ENCODE peak calls at places on chromosome 21, in four cellular contexts. D, I, J and P are unnamed samples.

GRCh38 chr21:37658994-37659458 is 257.2 kb downstream of the KCNJ6 start:
- DNase-seq in D (peak), I (peak), J (no peak), P (peak)

GRCh38 chr21:21631961-21632360 is 633.8 kb downstream of the NCAM2 start:
- DNase-seq in D (peak), I (peak), J (no peak), P (peak)

GRCh38 chr21:31624961-31625491 is 34.5 kb upstream of the SOD1 start:
- DNase-seq in J (no peak), D (no peak), I (no peak), P (no peak)

GRCh38 chr21:31204801-31205200 is 139.3 kb downstream of the TIAM1 start:
- DNase-seq in J (no peak), D (no peak), I (no peak), P (no peak)

GRCh38 chr21:27021801-27022200 is 54.9 kb upstream of the ADAMTS5 start:
- DNase-seq in J (no peak), I (no peak), D (no peak), P (peak)

GRCh38 chr21:43684424-43684823 is 25.1 kb downstream of the RRP1B start:
- DNase-seq in J (no peak), I (no peak), D (no peak), P (no peak)

GRCh38 chr21:18908641-18909040 is 505.1 kb upstream of the TMPRSS15 start:
- DNase-seq in D (no peak), J (no peak), I (no peak), P (no peak)

GRCh38 chr21:36909901-36910561 is 56.4 kb downstream of the HLCS start:
- DNase-seq in D (peak), J (peak), I (peak), P (peak)

GRCh38 chr21:20030390-20030789 is 967.8 kb upstream of the NCAM2 start:
- DNase-seq in J (no peak), D (no peak), I (no peak), P (no peak)

GRCh38 chr21:46532080-46532479 is 72.8 kb downstream of the S100B start:
- DNase-seq in J (no peak), I (no peak), D (no peak), P (no peak)

GRCh38 chr21:45294509-45295291 is 7.0 kb upstream of the POFUT2 start:
- DNase-seq in J (no peak), D (peak), I (peak), P (peak)

GRCh38 chr21:45295576-45296365 is 8.1 kb upstream of the POFUT2 start:
- DNase-seq in D (peak), I (peak), J (no peak), P (peak)

GRCh38 chr21:45297329-45297728 is 9.6 kb upstream of the POFUT2 start:
- DNase-seq in J (no peak), I (no peak), D (no peak), P (no peak)

GRCh38 chr21:45297869-45298268 is 10.2 kb upstream of the POFUT2 start:
- DNase-seq in I (no peak), D (no peak), J (no peak), P (no peak)

GRCh38 chr21:45296638-45297037 is 8.9 kb upstream of the POFUT2 start:
- DNase-seq in I (no peak), D (no peak), J (no peak), P (no peak)
- H3K9ac ChIP-seq in I (peak), D (no peak), J (no peak), P (no peak)

GRCh38 chr21:41953249-41953830 is 478 bp downstream of the C2CD2 start:
- DNase-seq in J (no peak), I (peak), D (no peak), P (peak)
- H3K9ac ChIP-seq in J (peak), I (peak), D (peak), P (peak)

DNA sequence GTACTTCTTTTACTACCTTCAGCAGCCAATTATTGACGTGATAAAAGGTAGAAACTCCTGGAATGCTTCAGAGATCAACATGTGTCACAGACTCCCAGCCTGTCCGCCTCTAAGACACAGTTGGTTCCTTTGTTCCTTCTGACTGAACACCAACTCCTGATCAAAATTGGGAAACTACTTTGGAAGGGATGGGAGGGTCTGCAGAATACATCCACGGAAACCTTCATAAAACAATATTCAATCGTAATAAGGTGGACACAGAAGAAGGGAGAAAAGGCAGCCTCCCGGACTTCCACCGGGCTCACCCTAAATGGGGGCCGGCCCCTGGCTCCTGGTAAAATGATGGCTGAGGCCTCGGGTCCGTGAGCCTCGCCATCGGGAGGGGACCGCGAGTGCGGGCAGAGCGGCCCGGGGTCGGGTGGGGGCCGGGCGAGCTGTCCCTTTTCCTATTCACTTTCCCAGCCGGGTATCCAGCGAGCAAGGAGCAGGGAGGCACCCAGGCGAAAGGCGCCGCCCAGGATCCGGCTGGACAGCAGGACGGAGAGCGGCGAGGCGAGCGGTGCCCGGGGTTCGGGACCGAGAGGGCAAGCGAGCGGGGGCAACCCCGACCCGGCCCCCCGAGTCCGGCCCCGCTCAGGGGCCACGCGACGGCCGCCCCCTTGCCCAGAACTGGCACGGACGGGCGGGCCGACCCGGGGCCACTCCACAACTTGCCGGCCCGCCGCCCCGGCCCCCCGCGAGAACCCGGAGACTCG is 802 bp downstream of the NRIP1 start:
- DNase-seq in I (peak), J (no peak), D (peak), P (peak)
- H3K9ac ChIP-seq in I (peak), J (peak), D (peak), P (peak)

GRCh38 chr21:34906401-34906800 is 142.7 kb downstream of the RUNX1 start:
- DNase-seq in D (no peak), I (no peak), J (no peak), P (no peak)
- H3K9ac ChIP-seq in D (no peak), I (no peak), J (no peak), P (no peak)

GRCh38 chr21:14267071-14267470 is 51.1 kb downstream of the RBM11 start:
- DNase-seq in D (no peak), I (no peak), J (no peak), P (no peak)
- H3K9ac ChIP-seq in D (no peak), I (no peak), J (no peak), P (no peak)

GRCh38 chr21:42234026-42234425 is 15.1 kb downstream of the ABCG1 start:
- DNase-seq in I (no peak), D (no peak), J (no peak), P (no peak)
- H3K9ac ChIP-seq in I (peak), D (no peak), J (peak), P (peak)